ENCODE peak calls at places on chromosomes 7 and 10, in five cellular contexts. One of them, this sample, is unnamed.

GRCh38 chr10:97550336-97551149 is 22.0 kb upstream of the ANKRD2 start:
- DNase-seq in fibroblast of pulmonary artery: no peak
- DNase-seq in HuH-7.5: no peak
- DNase-seq in M059J: no peak
- DNase-seq in GM18507: no peak
- DNase-seq in this sample: no peak

GRCh38 chr7:69967152-69967591 is 368.9 kb downstream of the AUTS2 start:
- DNase-seq in fibroblast of pulmonary artery: peak
- DNase-seq in HuH-7.5: no peak
- DNase-seq in M059J: peak
- DNase-seq in GM18507: no peak
- DNase-seq in this sample: no peak

GRCh38 chr7:154627571-154628290 is 375.2 kb downstream of the PAXIP1 start:
- DNase-seq in fibroblast of pulmonary artery: no peak
- DNase-seq in HuH-7.5: no peak
- DNase-seq in M059J: peak
- DNase-seq in GM18507: no peak
- DNase-seq in this sample: no peak

GRCh38 chr7:138324905-138325304 is 135.2 kb upstream of the TRIM24 start:
- DNase-seq in fibroblast of pulmonary artery: no peak
- DNase-seq in HuH-7.5: no peak
- DNase-seq in M059J: no peak
- DNase-seq in GM18507: no peak
- DNase-seq in this sample: no peak

GRCh38 chr7:81903115-81903514 is 133.3 kb upstream of the HGF start:
- DNase-seq in fibroblast of pulmonary artery: no peak
- DNase-seq in HuH-7.5: no peak
- DNase-seq in M059J: no peak
- DNase-seq in GM18507: no peak
- DNase-seq in this sample: no peak

GRCh38 chr7:145184956-145185355 is 349.1 kb upstream of the TPK1 start:
- DNase-seq in fibroblast of pulmonary artery: no peak
- DNase-seq in HuH-7.5: no peak
- DNase-seq in M059J: no peak
- DNase-seq in GM18507: no peak
- DNase-seq in this sample: no peak

GRCh38 chr7:93147358-93147757 is 827 bp downstream of the SAMD9L start:
- DNase-seq in fibroblast of pulmonary artery: peak
- DNase-seq in HuH-7.5: no peak
- DNase-seq in M059J: peak
- DNase-seq in GM18507: peak
- DNase-seq in this sample: no peak

GRCh38 chr7:98163704-98164478 is 47.3 kb upstream of the BHLHA15 start:
- DNase-seq in fibroblast of pulmonary artery: peak
- DNase-seq in HuH-7.5: no peak
- DNase-seq in M059J: peak
- DNase-seq in GM18507: no peak
- DNase-seq in this sample: no peak

GRCh38 chr10:12414278-12414988 is 65.1 kb downstream of the CAMK1D start:
- DNase-seq in fibroblast of pulmonary artery: no peak
- DNase-seq in HuH-7.5: no peak
- DNase-seq in M059J: peak
- DNase-seq in GM18507: no peak
- DNase-seq in this sample: no peak

GRCh38 chr7:1418505-1419309 is 40.6 kb downstream of the MICALL2 start:
- DNase-seq in fibroblast of pulmonary artery: peak
- DNase-seq in HuH-7.5: no peak
- DNase-seq in M059J: peak
- DNase-seq in GM18507: no peak
- DNase-seq in this sample: peak